ENCODE peak calls at places on chromosomes 11 and 22, in four cellular contexts. U is adrenal gland, F is brain microvascular endothelial cell, P is right atrium auricular region. G is an unnamed sample.

GRCh38 chr22:49270595-49271368 is 556.9 kb downstream of the BRD1 start:
- DNase-seq in U (no peak), P (no peak), F (no peak), G (no peak)

GRCh38 chr11:64848779-64849599 is 4.5 kb upstream of the CDC42BPG start:
- DNase-seq in P (no peak), F (no peak), U (no peak), G (no peak)

GRCh38 chr11:125625225-125625593 is 246 bp downstream of the CHEK1 start:
- DNase-seq in U (no peak), P (peak), F (no peak), G (no peak)

GRCh38 chr11:125244166-125244565 is 79.6 kb downstream of the PKNOX2 start:
- DNase-seq in F (no peak), U (no peak), P (no peak), G (no peak)

GRCh38 chr11:28697920-28698827 is 590.0 kb downstream of the METTL15 start:
- DNase-seq in P (no peak), U (peak), F (peak), G (peak)

GRCh38 chr11:83677730-83678129 is 391.6 kb upstream of the CCDC90B start:
- DNase-seq in F (no peak), P (no peak), U (no peak), G (no peak)

GRCh38 chr11:113077379-113077778 is 116.2 kb downstream of the NCAM1 start:
- DNase-seq in U (no peak), P (no peak), F (no peak), G (no peak)

GRCh38 chr11:20021212-20021611 is 139.1 kb downstream of the DBX1 start:
- DNase-seq in U (no peak), F (no peak), P (no peak), G (no peak)

GRCh38 chr11:68099474-68100405 is 21.4 kb downstream of the CHKA start:
- DNase-seq in F (no peak), P (no peak), U (peak), G (peak)

GRCh38 chr11:15800121-15800800 is 556.1 kb downstream of the SOX6 start:
- DNase-seq in F (peak), U (peak), P (peak), G (peak)

GRCh38 chr11:65695459-65696241 is 16.4 kb upstream of the KAT5 start:
- DNase-seq in F (no peak), P (no peak), U (peak), G (no peak)

GRCh38 chr11:119794756-119795155 is 65.8 kb upstream of the NECTIN1 start:
- DNase-seq in P (no peak), F (no peak), U (no peak), G (no peak)

GRCh38 chr11:65401073-65401802 is 14.8 kb downstream of the FRMD8 start:
- DNase-seq in P (no peak), F (no peak), U (no peak), G (no peak)

GRCh38 chr22:40890881-40891280 is 29.0 kb upstream of the DNAJB7 start:
- DNase-seq in P (no peak), U (no peak), F (no peak), G (peak)

DNA sequence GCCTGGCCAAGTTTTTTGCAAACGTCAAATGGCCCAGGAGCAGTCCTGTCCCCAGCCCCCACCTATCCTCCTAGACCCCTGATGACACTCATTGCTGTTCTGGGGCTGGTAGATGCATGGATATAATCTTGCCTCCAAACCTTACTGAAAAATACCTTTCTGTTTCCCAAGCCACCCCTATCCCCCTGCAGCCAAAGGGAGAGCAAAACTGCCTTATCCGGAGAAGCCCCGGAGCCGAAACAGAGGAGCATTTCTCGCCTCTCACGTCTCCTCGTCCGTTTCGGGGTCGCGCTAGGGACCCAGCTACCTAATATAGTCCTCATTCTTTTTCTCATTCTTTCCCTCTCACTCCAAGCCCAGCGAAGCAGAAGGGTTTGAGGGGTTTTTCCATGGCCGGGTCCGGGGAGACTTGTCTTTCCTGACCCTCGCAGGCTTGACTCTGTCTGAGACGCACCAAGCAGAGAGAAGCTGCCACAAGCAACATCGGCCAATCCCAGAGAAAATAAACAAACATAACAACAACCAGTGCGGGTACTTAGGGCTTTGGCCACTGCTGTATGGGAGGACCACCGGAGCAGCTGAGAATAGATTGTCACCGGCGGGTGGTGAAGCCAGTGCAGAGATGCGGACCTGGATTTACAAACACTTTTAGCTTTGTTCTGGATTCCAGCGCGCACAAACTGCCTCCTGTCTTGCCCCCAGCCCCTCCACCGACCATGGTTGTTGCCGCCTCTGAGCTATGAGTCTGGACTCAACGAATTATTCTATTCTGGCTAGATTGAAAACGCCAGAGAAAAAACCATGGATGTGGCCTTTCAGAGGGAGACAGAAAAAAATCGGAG is 1.6 kb downstream of the BSX start:
- DNase-seq in P (no peak), U (no peak), F (no peak), G (no peak)
- H3K4me3 ChIP-seq in P (no peak), U (no peak), F (no peak), G (no peak)

DNA sequence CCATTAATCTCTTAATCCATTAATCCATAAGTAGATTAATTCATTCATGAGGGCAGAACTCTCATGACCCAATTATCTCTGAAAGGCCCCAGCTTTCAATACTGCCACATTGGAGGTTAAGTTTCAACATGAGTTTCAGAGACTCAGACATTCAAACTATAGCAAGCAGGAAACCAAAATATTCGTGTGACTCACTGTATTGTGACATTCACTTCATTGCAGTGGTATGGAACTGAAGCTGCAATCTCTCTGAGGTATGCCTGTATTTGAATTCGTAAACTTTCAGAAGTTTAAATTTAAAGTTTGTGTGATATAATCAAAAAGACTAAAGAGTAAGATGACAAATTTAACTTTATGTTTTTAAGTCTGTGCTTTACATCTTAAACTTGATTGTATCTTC is 2.9 kb upstream of the OR52J3 start:
- DNase-seq in P (no peak), F (peak), U (no peak), G (peak)
- TF ChIP-seq CTCF in P (no peak), F (no peak), U (no peak), G (no peak)

GRCh38 chr22:20919718-20920117 is 2.5 kb downstream of the CRKL start:
- DNase-seq in F (no peak), U (no peak), P (no peak), G (peak)
- H3K4me3 ChIP-seq in F (peak), U (peak), P (peak), G (peak)

GRCh38 chr11:122101625-122102291 is 14.3 kb downstream of the BLID start:
- DNase-seq in F (peak), P (peak), U (peak), G (peak)
- TF ChIP-seq CTCF in F (peak), P (peak), U (peak), G (peak)

GRCh38 chr11:46105134-46105628 is 16.1 kb downstream of the PHF21A start:
- DNase-seq in U (no peak), P (no peak), F (no peak), G (peak)
- H3K4me3 ChIP-seq in U (no peak), P (no peak), F (no peak), G (no peak)

GRCh38 chr11:34104680-34105078 is 750 bp upstream of the NAT10 start:
- DNase-seq in F (no peak), P (no peak), U (no peak), G (no peak)

GRCh38 chr11:34105957-34106504 is 602 bp downstream of the NAT10 start:
- DNase-seq in F (peak), P (no peak), U (no peak), G (peak)

GRCh38 chr11:34105079-34105956 is at the start of gene NAT10:
- DNase-seq in F (peak), P (peak), U (peak), G (peak)
- TF ChIP-seq CTCF in F (peak), P (no peak), U (no peak), G (peak)

DNA sequence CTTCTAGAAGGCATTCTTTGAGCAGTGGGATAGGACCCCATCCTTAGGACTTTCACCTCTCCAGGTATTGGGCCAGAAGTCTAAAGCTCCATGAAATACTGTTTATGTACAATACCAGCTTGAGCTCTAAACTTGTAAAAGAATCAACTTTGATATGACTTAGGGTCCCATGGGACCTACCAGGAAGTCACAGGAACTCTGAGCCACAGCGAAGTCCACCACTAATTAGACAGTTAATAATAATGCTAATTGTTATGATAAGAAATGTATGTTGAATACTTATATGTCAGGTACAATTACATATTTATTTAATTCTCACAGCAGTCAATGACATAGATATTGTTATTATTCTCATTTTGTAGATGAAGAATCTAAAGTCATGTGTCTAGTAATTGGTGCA is 35.3 kb downstream of the STIM1 start:
- DNase-seq in U (no peak), F (no peak), P (no peak), G (no peak)
- H3K4me3 ChIP-seq in U (no peak), F (no peak), P (no peak), G (no peak)